ENCODE peak calls at places on chromosomes 7 and 10, in six cellular contexts. One of them, this sample, is unnamed.

GRCh38 chr10:30782543-30783461 is 153.2 kb upstream of the LYZL2 start:
- DNase-seq in Caki2: no peak
- DNase-seq in RCC 7860: no peak
- DNase-seq in activated naive CD4-positive, alpha-beta T cell treated with Interleukin-2 at 50 U/mL for 16 hours: no peak
- DNase-seq in fibroblast of lung: peak
- DNase-seq in body of pancreas: no peak
- DNase-seq in this sample: no peak

GRCh38 chr10:36494386-36494785 is 631.0 kb upstream of the ANKRD30A start:
- DNase-seq in Caki2: no peak
- DNase-seq in RCC 7860: peak
- DNase-seq in activated naive CD4-positive, alpha-beta T cell treated with Interleukin-2 at 50 U/mL for 16 hours: no peak
- DNase-seq in fibroblast of lung: peak
- DNase-seq in body of pancreas: no peak
- DNase-seq in this sample: no peak

GRCh38 chr10:7611909-7612308 is 54.9 kb downstream of the ITIH5 start:
- DNase-seq in body of pancreas: no peak
- DNase-seq in RCC 7860: no peak
- DNase-seq in activated naive CD4-positive, alpha-beta T cell treated with Interleukin-2 at 50 U/mL for 16 hours: no peak
- DNase-seq in Caki2: no peak
- DNase-seq in fibroblast of lung: no peak
- DNase-seq in this sample: no peak

GRCh38 chr10:74930962-74931361 is 104.6 kb downstream of the KAT6B start:
- DNase-seq in RCC 7860: no peak
- DNase-seq in Caki2: no peak
- DNase-seq in body of pancreas: no peak
- DNase-seq in activated naive CD4-positive, alpha-beta T cell treated with Interleukin-2 at 50 U/mL for 16 hours: no peak
- DNase-seq in fibroblast of lung: no peak
- DNase-seq in this sample: no peak

GRCh38 chr7:24965831-24966708 is 13.9 kb downstream of the OSBPL3 start:
- DNase-seq in fibroblast of lung: peak
- DNase-seq in activated naive CD4-positive, alpha-beta T cell treated with Interleukin-2 at 50 U/mL for 16 hours: peak
- DNase-seq in body of pancreas: peak
- DNase-seq in Caki2: no peak
- DNase-seq in RCC 7860: peak
- DNase-seq in this sample: no peak

GRCh38 chr7:71937840-71938371 is 474.2 kb downstream of the CALN1 start:
- DNase-seq in fibroblast of lung: no peak
- DNase-seq in RCC 7860: no peak
- DNase-seq in activated naive CD4-positive, alpha-beta T cell treated with Interleukin-2 at 50 U/mL for 16 hours: no peak
- DNase-seq in Caki2: no peak
- DNase-seq in body of pancreas: no peak
- DNase-seq in this sample: no peak

GRCh38 chr10:113058175-113058961 is 108.3 kb downstream of the TCF7L2 start:
- DNase-seq in activated naive CD4-positive, alpha-beta T cell treated with Interleukin-2 at 50 U/mL for 16 hours: no peak
- DNase-seq in fibroblast of lung: peak
- DNase-seq in body of pancreas: no peak
- DNase-seq in Caki2: no peak
- DNase-seq in RCC 7860: no peak
- DNase-seq in this sample: no peak

GRCh38 chr7:42677751-42678231 is 234.1 kb downstream of the C7orf25 start:
- DNase-seq in Caki2: peak
- DNase-seq in RCC 7860: peak
- DNase-seq in body of pancreas: no peak
- DNase-seq in fibroblast of lung: peak
- DNase-seq in activated naive CD4-positive, alpha-beta T cell treated with Interleukin-2 at 50 U/mL for 16 hours: no peak
- DNase-seq in this sample: no peak

GRCh38 chr10:34808789-34809745 is 6.0 kb downstream of the PARD3 start:
- DNase-seq in fibroblast of lung: peak
- DNase-seq in RCC 7860: peak
- DNase-seq in body of pancreas: peak
- DNase-seq in Caki2: peak
- DNase-seq in activated naive CD4-positive, alpha-beta T cell treated with Interleukin-2 at 50 U/mL for 16 hours: no peak
- DNase-seq in this sample: no peak